ENCODE peak calls at places on chromosomes 5 and 9, in seven cellular contexts. V is esophagus muscularis mucosa, P is heart left ventricle, Q is A549, T is body of pancreas, X is erythroblast, H is IMR-90. I is an unnamed sample.

GRCh38 chr5:78745985-78746384 is 97.4 kb upstream of the LHFPL2 start:
- DNase-seq in V (no peak), Q (no peak), P (no peak), H (no peak), T (no peak), X (no peak), I (no peak)

GRCh38 chr9:794386-794785 is 47.1 kb upstream of the DMRT1 start:
- DNase-seq in T (no peak), H (peak), V (no peak), P (no peak), Q (no peak), X (no peak), I (no peak)

GRCh38 chr5:148374693-148375360 is 8.9 kb upstream of the FBXO38 start:
- DNase-seq in T (peak), P (no peak), X (peak), H (peak), V (no peak), Q (peak), I (peak)

GRCh38 chr5:321726-322251 is 275 bp downstream of the AHRR start:
- DNase-seq in H (no peak), V (no peak), P (no peak), Q (no peak), X (no peak), T (no peak), I (no peak)

GRCh38 chr9:107226431-107226830 is 56.6 kb upstream of the RAD23B start:
- DNase-seq in X (peak), T (no peak), V (no peak), H (no peak), P (no peak), Q (peak), I (no peak)

GRCh38 chr9:74379718-74380117 is 117.4 kb upstream of the RORB start:
- DNase-seq in V (no peak), H (no peak), Q (peak), X (peak), T (peak), P (no peak), I (no peak)

GRCh38 chr9:79501546-79501945 is 70.2 kb upstream of the TLE4 start:
- DNase-seq in T (no peak), X (no peak), P (no peak), H (no peak), Q (no peak), V (no peak), I (no peak)

GRCh38 chr9:110128664-110129329 is 79.2 kb downstream of the C9orf152 start:
- DNase-seq in V (no peak), X (no peak), H (no peak), T (no peak), Q (no peak), P (no peak), I (no peak)

GRCh38 chr9:19087601-19088000 is 15.1 kb downstream of the HAUS6 start:
- DNase-seq in T (no peak), H (peak), X (peak), Q (peak), V (no peak), P (no peak), I (no peak)

GRCh38 chr9:93650448-93650847 is 74.1 kb downstream of the PHF2 start:
- DNase-seq in T (no peak), Q (no peak), P (peak), H (no peak), V (no peak), X (no peak), I (no peak)

GRCh38 chr5:6117212-6117611 is 261.1 kb downstream of the MED10 start:
- DNase-seq in T (no peak), H (no peak), V (peak), X (no peak), P (no peak), Q (peak), I (no peak)

GRCh38 chr5:40716000-40716399 is 36.3 kb downstream of the PTGER4 start:
- DNase-seq in H (no peak), P (no peak), T (no peak), X (no peak), Q (peak), V (no peak), I (no peak)

GRCh38 chr5:96374653-96375052 is 58.4 kb downstream of the PCSK1 start:
- DNase-seq in Q (no peak), T (no peak), V (no peak), H (no peak), X (no peak), P (no peak), I (no peak)

GRCh38 chr9:11269036-11269435 is 656.2 kb upstream of the PTPRD start:
- DNase-seq in X (no peak), Q (no peak), T (no peak), P (no peak), H (no peak), V (no peak), I (no peak)

GRCh38 chr9:125889524-125890473 is 142.6 kb downstream of the PBX3 start:
- DNase-seq in Q (peak), T (peak), X (peak), V (no peak), P (peak), H (peak), I (no peak)

GRCh38 chr5:131571669-131572168 is 63.3 kb downstream of the RAPGEF6 start:
- DNase-seq in H (no peak), X (no peak), V (no peak), T (no peak), Q (no peak), P (no peak), I (no peak)

GRCh38 chr9:38276751-38277439 is 115.6 kb upstream of the ALDH1B1 start:
- DNase-seq in H (no peak), X (no peak), V (peak), T (no peak), Q (no peak), P (no peak), I (no peak)

GRCh38 chr9:124217839-124218437 is 39.8 kb upstream of the NEK6 start:
- DNase-seq in T (no peak), X (no peak), V (no peak), Q (no peak), H (no peak), P (no peak), I (no peak)

GRCh38 chr5:143880178-143880577 is 68.2 kb downstream of the HMHB1 start:
- DNase-seq in V (no peak), Q (no peak), X (no peak), T (peak), P (no peak), H (peak), I (no peak)

GRCh38 chr5:113205807-113206206 is 229.0 kb downstream of the TSSK1B start:
- DNase-seq in P (no peak), T (no peak), V (no peak), Q (peak), H (no peak), X (no peak), I (no peak)

GRCh38 chr9:22142681-22143080 is 133.6 kb upstream of the CDKN2B start:
- DNase-seq in H (peak), P (no peak), Q (no peak), T (no peak), V (no peak), X (no peak), I (no peak)

GRCh38 chr5:150562832-150563231 is 54.9 kb downstream of the NDST1 start:
- DNase-seq in Q (peak), P (no peak), T (no peak), H (peak), X (peak), V (no peak), I (no peak)

GRCh38 chr9:131420913-131421312 is 27.0 kb downstream of the PRRC2B start:
- DNase-seq in T (peak), Q (peak), H (peak), P (no peak), X (no peak), V (no peak), I (no peak)

GRCh38 chr5:118984602-118985001 is 3.7 kb downstream of the DTWD2 start:
- DNase-seq in T (no peak), X (no peak), P (no peak), V (no peak), Q (no peak), H (peak), I (no peak)

GRCh38 chr5:129906177-129906887 is 2.1 kb downstream of the CHSY3 start:
- DNase-seq in P (peak), H (no peak), Q (no peak), V (no peak), X (peak), T (peak), I (no peak)

GRCh38 chr9:125950880-125951471 is 203.8 kb downstream of the PBX3 start:
- DNase-seq in Q (no peak), V (no peak), H (no peak), P (no peak), T (no peak), X (no peak), I (no peak)

GRCh38 chr5:92927291-92927778 is 653.7 kb downstream of the NR2F1-AS1 start:
- DNase-seq in Q (no peak), H (no peak), P (no peak), T (no peak), V (no peak), X (no peak), I (no peak)

GRCh38 chr5:45695011-45695667 is 1.0 kb downstream of the HCN1 start:
- DNase-seq in H (no peak), V (no peak), X (no peak), Q (no peak), T (peak), P (no peak), I (no peak)

GRCh38 chr5:126503602-126504104 is 80.4 kb downstream of the GRAMD2B start:
- DNase-seq in Q (no peak), X (no peak), P (no peak), H (peak), T (no peak), V (no peak), I (no peak)

GRCh38 chr9:86941196-86941595 is 6.1 kb downstream of the GAS1 start:
- DNase-seq in V (no peak), P (no peak), X (no peak), Q (no peak), H (no peak), T (no peak), I (no peak)

GRCh38 chr5:90547072-90547536 is 11.5 kb upstream of the ADGRV1 start:
- DNase-seq in P (no peak), Q (peak), V (no peak), X (no peak), H (no peak), T (no peak), I (no peak)

GRCh38 chr5:113321266-113321665 is 113.5 kb downstream of the TSSK1B start:
- DNase-seq in V (no peak), P (no peak), X (no peak), Q (no peak), T (no peak), H (no peak), I (no peak)

GRCh38 chr5:89012361-89012760 is 129.4 kb upstream of the MEF2C start:
- DNase-seq in X (no peak), V (no peak), T (no peak), H (no peak), Q (no peak), P (no peak), I (no peak)

GRCh38 chr5:8686707-8687106 is 817.8 kb downstream of the MTRR start:
- DNase-seq in P (no peak), Q (no peak), X (no peak), T (no peak), H (peak), V (no peak), I (no peak)

GRCh38 chr5:55993013-55993412 is 1.8 kb downstream of the IL6ST start:
- DNase-seq in V (no peak), Q (no peak), P (no peak), H (peak), X (peak), T (no peak), I (no peak)

GRCh38 chr9:91040371-91041215 is 239.0 kb downstream of the SYK start:
- DNase-seq in T (no peak), H (peak), Q (no peak), P (no peak), X (no peak), V (peak), I (no peak)

GRCh38 chr5:181235323-181235688 is 8.4 kb downstream of the RACK1 start:
- DNase-seq in Q (no peak), T (no peak), V (no peak), P (no peak), X (no peak), H (no peak), I (no peak)

GRCh38 chr5:181234116-181234454 is 9.6 kb downstream of the RACK1 start:
- DNase-seq in X (no peak), H (no peak), Q (no peak), T (no peak), P (no peak), V (no peak), I (no peak)

GRCh38 chr5:181233436-181234115 is 10.1 kb downstream of the RACK1 start:
- DNase-seq in P (no peak), Q (no peak), X (no peak), V (no peak), H (no peak), T (no peak), I (no peak)

GRCh38 chr5:181235689-181236366 is 7.9 kb downstream of the RACK1 start:
- DNase-seq in V (no peak), Q (no peak), X (no peak), H (no peak), P (no peak), T (no peak), I (no peak)

DNA sequence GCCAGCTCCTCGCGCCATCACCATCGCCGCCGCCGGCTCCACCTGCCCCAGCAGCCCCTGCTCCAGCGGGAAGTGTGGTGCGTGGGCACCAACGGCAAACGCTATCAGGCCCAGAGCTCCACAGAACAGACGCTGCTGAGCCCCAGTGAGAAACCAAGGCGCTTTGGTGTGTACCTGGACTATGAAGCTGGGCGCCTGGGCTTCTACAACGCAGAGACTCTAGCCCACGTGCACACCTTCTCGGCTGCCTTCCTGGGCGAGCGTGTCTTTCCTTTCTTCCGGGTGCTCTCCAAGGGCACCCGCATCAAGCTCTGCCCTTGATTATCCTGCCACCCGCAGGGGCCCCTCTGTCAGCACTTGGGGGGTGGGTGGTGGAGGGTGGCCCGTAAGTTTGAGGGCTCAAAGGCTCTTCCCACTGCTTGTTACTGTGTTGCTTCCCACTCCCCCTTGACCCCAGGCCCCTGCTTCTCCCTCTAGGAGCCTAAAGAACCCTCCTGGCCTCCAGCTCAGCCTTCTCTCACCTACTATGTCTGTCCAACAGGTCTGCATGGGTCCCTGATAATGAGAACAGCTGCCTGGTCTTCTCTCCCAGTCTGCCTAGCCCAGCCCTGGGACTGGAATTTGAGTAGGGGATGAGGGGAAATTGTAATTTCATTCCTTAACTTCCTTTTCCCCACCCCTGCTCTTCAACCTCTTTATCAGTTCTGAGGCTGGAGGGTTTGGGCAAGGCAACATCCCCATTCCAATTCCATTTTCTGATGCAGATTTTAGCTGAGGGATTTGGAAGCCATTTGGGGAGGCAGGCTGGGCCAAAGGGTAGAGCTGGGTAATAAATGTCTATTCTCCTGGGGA is 9.0 kb downstream of the RACK1 start:
- DNase-seq in T (no peak), Q (no peak), P (no peak), V (no peak), H (no peak), X (no peak), I (no peak)
- TF ChIP-seq POLR2A in T (peak), Q (peak), P (no peak), V (no peak), H (peak), X (peak), I (peak)

GRCh38 chr9:129633207-129633606 is 7.2 kb downstream of the NTMT1 start:
- DNase-seq in Q (no peak), V (no peak), X (no peak), T (no peak), H (no peak), P (no peak), I (no peak)

GRCh38 chr9:129633848-129634247 is 7.9 kb downstream of the NTMT1 start:
- DNase-seq in P (no peak), X (no peak), H (no peak), Q (no peak), T (no peak), V (no peak), I (no peak)

GRCh38 chr9:129637102-129637501 is 4.8 kb downstream of the ASB6 start:
- DNase-seq in H (no peak), P (no peak), X (no peak), V (no peak), T (peak), Q (no peak), I (no peak)

GRCh38 chr9:129637673-129638439 is 4.1 kb downstream of the ASB6 start:
- DNase-seq in T (no peak), V (no peak), Q (no peak), X (no peak), P (no peak), H (no peak), I (no peak)

DNA sequence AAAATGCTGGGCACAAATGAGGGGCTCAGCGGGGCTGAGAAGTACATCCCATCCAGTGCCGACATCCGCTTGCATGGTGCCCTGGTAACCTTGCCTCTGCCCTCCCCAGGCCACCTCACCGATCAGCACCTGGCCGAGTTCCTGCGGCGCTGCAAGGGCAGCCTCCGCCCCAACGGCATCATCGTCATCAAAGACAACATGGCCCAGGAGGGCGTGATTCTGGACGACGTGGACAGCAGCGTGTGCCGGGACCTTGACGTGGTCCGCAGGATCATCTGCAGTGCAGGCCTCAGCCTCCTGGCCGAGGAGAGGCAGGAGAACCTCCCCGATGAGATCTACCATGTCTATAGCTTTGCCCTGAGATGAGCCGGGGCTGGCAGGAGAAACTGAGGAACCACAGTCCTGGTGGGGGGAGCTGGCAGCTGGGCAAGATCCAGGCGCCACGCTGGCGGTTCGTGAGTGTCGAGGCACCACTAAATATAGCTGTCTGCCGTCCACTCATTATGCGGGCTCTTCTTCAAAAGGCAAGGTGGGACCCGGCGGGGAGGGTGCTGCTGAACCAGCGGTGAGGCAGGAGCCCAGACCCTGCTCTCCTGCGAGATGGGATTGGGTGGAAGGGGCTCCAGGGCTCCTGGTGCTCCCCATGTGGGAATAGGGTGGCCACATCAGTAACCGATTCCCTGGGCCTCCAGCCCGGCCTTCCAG is 6.7 kb downstream of the ASB6 start:
- DNase-seq in V (no peak), T (no peak), H (no peak), Q (no peak), X (no peak), P (no peak), I (no peak)
- TF ChIP-seq POLR2A in V (no peak), T (no peak), H (no peak), Q (no peak), X (no peak), P (no peak), I (no peak)

GRCh38 chr5:39691136-39691535 is 266.4 kb upstream of the DAB2 start:
- DNase-seq in T (no peak), V (no peak), P (no peak), H (no peak), X (no peak), Q (no peak), I (no peak)
- TF ChIP-seq POLR2A in T (no peak), V (no peak), P (no peak), H (no peak), X (no peak), Q (no peak), I (no peak)

DNA sequence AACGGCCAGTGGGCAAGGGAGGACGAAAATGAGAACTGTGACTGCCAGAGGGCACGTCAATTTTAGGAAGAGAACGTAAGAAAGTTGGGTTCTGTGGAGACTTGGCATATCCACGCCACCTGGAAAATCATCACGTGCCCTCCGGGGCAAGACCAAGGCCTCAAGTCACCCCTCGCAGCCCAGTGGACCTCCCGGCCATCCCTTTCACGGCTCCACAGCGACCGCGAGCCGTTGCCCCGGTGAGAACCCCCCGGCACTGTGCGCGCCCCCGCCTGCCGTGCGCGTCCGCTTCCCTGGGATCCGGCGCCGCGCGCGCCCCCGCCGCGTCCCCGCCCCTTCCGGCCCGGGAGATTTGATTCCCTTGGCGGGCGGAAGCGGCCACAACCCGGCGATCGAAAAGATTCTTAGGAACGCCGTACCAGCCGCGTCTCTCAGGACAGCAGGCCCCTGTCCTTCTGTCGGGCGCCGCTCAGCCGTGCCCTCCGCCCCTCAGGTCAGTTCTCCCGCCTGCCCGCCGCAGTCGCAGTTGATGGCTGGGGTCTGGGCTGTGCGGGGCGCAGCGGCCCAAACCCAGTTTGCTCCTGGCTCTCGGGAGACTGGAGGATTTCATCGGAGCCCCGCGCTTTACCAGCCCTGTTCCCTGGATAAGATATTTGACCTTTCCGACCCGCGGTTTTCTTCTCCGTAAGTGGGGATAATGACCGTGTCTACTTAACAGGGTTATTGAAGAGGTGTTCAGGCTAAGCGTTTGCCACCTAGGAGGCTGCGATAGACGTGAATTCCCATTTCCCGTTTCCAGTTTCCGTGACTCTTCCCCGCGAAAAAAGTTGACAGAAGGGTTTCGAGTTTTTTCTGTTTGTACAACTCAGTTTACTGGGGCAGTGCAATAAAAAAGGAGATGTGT is at the start of gene MELK:
- DNase-seq in P (peak), X (peak), H (peak), V (peak), T (peak), Q (peak), I (peak)
- TF ChIP-seq POLR2A in P (no peak), X (peak), H (no peak), V (no peak), T (peak), Q (peak), I (peak)

I was measured in H54.